ENCODE peak calls at places on chromosomes 2 and 18, in ten cellular contexts. S, G, T, D, Y, P, C, X, F and Z are unnamed samples.

GRCh38 chr2:75608684-75609333 is 37.8 kb upstream of the MRPL19 start:
- DNase-seq in T (peak; percentile 90), F (peak; percentile 72), S (peak; percentile 57), C (peak; percentile 83), G (peak; percentile 82), P (peak; percentile 89), X (peak; percentile 35), Y (peak; percentile 79), D (peak; percentile 71), Z (peak; percentile 38)

GRCh38 chr2:26633993-26634392 is 7.2 kb downstream of the CIB4 start:
- DNase-seq in S (peak; percentile 16), P (no peak), T (no peak), C (no peak), G (no peak), F (no peak), D (no peak), Y (no peak), X (no peak), Z (no peak)

GRCh38 chr2:60806988-60807681 is 51.1 kb downstream of the PAPOLG start:
- DNase-seq in P (peak; percentile 35), S (peak; percentile 48), T (no peak), C (peak; percentile 34), D (peak; percentile 85), X (no peak), F (no peak), Y (peak; percentile 55), G (no peak), Z (no peak)

GRCh38 chr2:133718688-133719201 is 150.5 kb upstream of the NCKAP5 start:
- DNase-seq in C (no peak), D (no peak), F (no peak), S (no peak), G (no peak), X (peak; percentile 70), T (no peak), P (no peak), Y (peak; percentile 26), Z (no peak)

GRCh38 chr18:13387856-13388548 is 169.4 kb downstream of the LDLRAD4 start:
- DNase-seq in G (peak; percentile 47), X (no peak), F (no peak), T (no peak), Y (peak; percentile 82), P (no peak), C (no peak), S (no peak), D (no peak), Z (no peak)

GRCh38 chr2:234446404-234447076 is 50.3 kb downstream of the ARL4C start:
- DNase-seq in C (no peak), P (no peak), S (peak; percentile 92), X (peak; percentile 68), Y (no peak), T (no peak), F (peak; percentile 80), G (peak; percentile 88), D (no peak), Z (peak; percentile 71)

GRCh38 chr2:172864182-172864581 is 128.5 kb downstream of the RAPGEF4 start:
- DNase-seq in F (peak; percentile 51), X (peak; percentile 42), P (peak; percentile 88), Y (peak; percentile 59), T (peak; percentile 35), G (no peak), S (no peak), D (peak; percentile 56), C (peak; percentile 79), Z (peak; percentile 54)

GRCh38 chr2:219687266-219687665 is 59.8 kb downstream of the SLC4A3 start:
- DNase-seq in P (no peak), D (no peak), C (no peak), X (no peak), Y (no peak), S (no peak), G (no peak), T (no peak), F (no peak), Z (no peak)

GRCh38 chr18:6837904-6838303 is 108.4 kb downstream of the ARHGAP28 start:
- DNase-seq in X (no peak), Y (peak; percentile 3), S (no peak), D (no peak), G (no peak), F (no peak), T (no peak), C (no peak), P (no peak), Z (no peak)

GRCh38 chr2:187194049-187194448 is 254.0 kb downstream of the CALCRL start:
- DNase-seq in S (no peak), G (no peak), F (no peak), P (no peak), D (no peak), Y (no peak), C (no peak), T (no peak), X (no peak), Z (no peak)

GRCh38 chr2:236863729-236864126 is 222.0 kb upstream of the COPS8 start:
- DNase-seq in Y (no peak), T (no peak), F (peak; percentile 1), D (no peak), X (no peak), C (no peak), G (no peak), P (peak; percentile 8), S (no peak), Z (no peak)

GRCh38 chr2:146312899-146313298 is 1531.9 kb upstream of the ACVR2A start:
- DNase-seq in X (no peak), S (no peak), C (no peak), D (no peak), T (no peak), F (no peak), Y (peak; percentile 67), P (no peak), G (no peak), Z (no peak)

GRCh38 chr18:24296273-24296672 is 101.4 kb downstream of the OSBPL1A start:
- DNase-seq in C (no peak), Y (no peak), P (no peak), G (no peak), X (no peak), S (no peak), T (no peak), F (no peak), D (no peak), Z (no peak)

GRCh38 chr2:222973237-222973636 is 78.8 kb upstream of the KCNE4 start:
- DNase-seq in D (no peak), P (no peak), S (no peak), C (no peak), X (no peak), F (no peak), G (no peak), T (no peak), Y (no peak), Z (no peak)

GRCh38 chr2:222972420-222972819 is 79.6 kb upstream of the KCNE4 start:
- DNase-seq in G (no peak), S (no peak), C (no peak), X (no peak), P (no peak), T (no peak), Y (no peak), D (no peak), F (no peak), Z (no peak)

GRCh38 chr2:222965555-222965954 is 86.4 kb upstream of the KCNE4 start:
- DNase-seq in Y (no peak), D (no peak), S (no peak), X (no peak), P (no peak), G (no peak), C (no peak), F (no peak), T (no peak), Z (no peak)

GRCh38 chr2:222968550-222969155 is 83.3 kb upstream of the KCNE4 start:
- DNase-seq in Y (no peak), S (no peak), X (no peak), G (no peak), T (no peak), P (no peak), F (no peak), D (no peak), C (no peak), Z (no peak)

GRCh38 chr2:222969491-222969890 is 82.5 kb upstream of the KCNE4 start:
- DNase-seq in X (no peak), C (no peak), G (no peak), S (no peak), D (no peak), P (no peak), F (peak; percentile 50), Y (peak; percentile 83), T (no peak), Z (no peak)
- H3K4me1 ChIP-seq in X (no peaks in the 10 kb centered on the region), C (no peaks in the 10 kb centered on the region), G (peaks cover 2% of the 10 kb centered on the region), S (no peaks in the 10 kb centered on the region), D (no peaks in the 10 kb centered on the region), P (no peaks in the 10 kb centered on the region), F (peaks cover 7% of the 10 kb centered on the region), Y (peaks cover 14% of the 10 kb centered on the region), T (no peaks in the 10 kb centered on the region), Z (peaks cover 4% of the 10 kb centered on the region)

GRCh38 chr18:3599861-3600260 is 149.9 kb downstream of the TGIF1 start:
- DNase-seq in G (no peak), D (no peak), X (no peak), C (no peak), P (no peak), S (no peak), F (no peak), Y (no peak), T (no peak), Z (no peak)
- H3K4me1 ChIP-seq in G (peaks cover 28% of the 10 kb centered on the region), D (peaks cover 63% of the 10 kb centered on the region), X (peaks cover 52% of the 10 kb centered on the region), C (peaks cover 40% of the 10 kb centered on the region), P (peaks cover 18% of the 10 kb centered on the region), S (peaks cover 51% of the 10 kb centered on the region), F (peaks cover 53% of the 10 kb centered on the region), Y (peaks cover 48% of the 10 kb centered on the region), T (peaks cover 46% of the 10 kb centered on the region), Z (peaks cover 52% of the 10 kb centered on the region)

GRCh38 chr2:12107849-12108420 is 361.5 kb downstream of the LPIN1 start:
- DNase-seq in Y (peak; percentile 58), X (no peak), D (no peak), G (no peak), F (peak; percentile 44), S (no peak), C (no peak), T (no peak), P (no peak), Z (no peak)
- H3K4me1 ChIP-seq in Y (peaks cover 5% of the 10 kb centered on the region), X (peaks cover 25% of the 10 kb centered on the region), D (peaks cover 19% of the 10 kb centered on the region), G (no peaks in the 10 kb centered on the region), F (no peaks in the 10 kb centered on the region), S (peaks cover 27% of the 10 kb centered on the region), C (peaks cover 6% of the 10 kb centered on the region), T (no peaks in the 10 kb centered on the region), P (no peaks in the 10 kb centered on the region), Z (peaks cover 6% of the 10 kb centered on the region)

GRCh38 chr2:144500567-144500966 is 19.4 kb downstream of the ZEB2 start:
- DNase-seq in X (no peak), G (no peak), P (no peak), F (no peak), S (no peak), Y (peak; percentile 40), D (no peak), T (no peak), C (no peak), Z (no peak)
- H3K4me1 ChIP-seq in X (peaks cover 64% of the 10 kb centered on the region), G (peaks cover 13% of the 10 kb centered on the region), P (peaks cover 9% of the 10 kb centered on the region), F (peaks cover 3% of the 10 kb centered on the region), S (peaks cover 21% of the 10 kb centered on the region), Y (peaks cover 73% of the 10 kb centered on the region), D (peaks cover 16% of the 10 kb centered on the region), T (peaks cover 2% of the 10 kb centered on the region), C (peaks cover 57% of the 10 kb centered on the region), Z (no peaks in the 10 kb centered on the region)

GRCh38 chr2:36534275-36534799 is 63.6 kb downstream of the FEZ2 start:
- DNase-seq in S (no peak), X (no peak), D (no peak), P (no peak), G (no peak), T (no peak), Y (no peak), C (no peak), F (no peak), Z (no peak)
- H3K4me1 ChIP-seq in S (no peaks in the 10 kb centered on the region), X (peaks cover 24% of the 10 kb centered on the region), D (peaks cover 7% of the 10 kb centered on the region), P (no peaks in the 10 kb centered on the region), G (no peaks in the 10 kb centered on the region), T (no peaks in the 10 kb centered on the region), Y (peaks cover 29% of the 10 kb centered on the region), C (peaks cover 18% of the 10 kb centered on the region), F (no peaks in the 10 kb centered on the region), Z (no peaks in the 10 kb centered on the region)

GRCh38 chr2:85324639-85325465 is 2.9 kb downstream of the TGOLN2 start:
- DNase-seq in P (no peak), F (peak; percentile 40), D (no peak), T (no peak), G (no peak), X (no peak), S (no peak), C (no peak), Y (peak; percentile 65), Z (peak; percentile 69)
- H3K4me1 ChIP-seq in P (no peaks in the 10 kb centered on the region), F (peaks cover 50% of the 10 kb centered on the region), D (peaks cover 21% of the 10 kb centered on the region), T (peaks cover 25% of the 10 kb centered on the region), G (peaks cover 14% of the 10 kb centered on the region), X (peaks cover 71% of the 10 kb centered on the region), S (peaks cover 66% of the 10 kb centered on the region), C (peaks cover 30% of the 10 kb centered on the region), Y (peaks cover 50% of the 10 kb centered on the region), Z (peaks cover 30% of the 10 kb centered on the region)